ENCODE peak calls at places on chromosomes 16 and 17, in six cellular contexts. One of them, this sample, is unnamed.
A peak's percentile ranks its signal among the peaks of the same experiment; 100 is the strongest.

GRCh38 chr17:16521070-16521727 is 29.2 kb upstream of the LRRC75A start:
- DNase-seq in non-pigmented ciliary epithelial cell: peak; percentile 58
- DNase-seq in CD8-positive, alpha-beta memory T cell: peak; percentile 59
- DNase-seq in esophagus squamous epithelium: no peak
- DNase-seq in adrenal gland: peak; percentile 84
- DNase-seq in HAP-1: peak; percentile 84
- DNase-seq in this sample: no peak

GRCh38 chr16:81523387-81524115 is 78.9 kb downstream of the CMIP start:
- DNase-seq in non-pigmented ciliary epithelial cell: peak; percentile 30
- DNase-seq in CD8-positive, alpha-beta memory T cell: peak; percentile 14
- DNase-seq in esophagus squamous epithelium: no peak
- DNase-seq in adrenal gland: peak; percentile 94
- DNase-seq in HAP-1: no peak
- DNase-seq in this sample: no peak

GRCh38 chr17:12301551-12301950 is 280.9 kb downstream of the MAP2K4 start:
- DNase-seq in non-pigmented ciliary epithelial cell: no peak
- DNase-seq in CD8-positive, alpha-beta memory T cell: no peak
- DNase-seq in esophagus squamous epithelium: no peak
- DNase-seq in adrenal gland: no peak
- DNase-seq in HAP-1: no peak
- DNase-seq in this sample: no peak

GRCh38 chr17:20206068-20206467 is 196.9 kb downstream of the SPECC1 start:
- DNase-seq in non-pigmented ciliary epithelial cell: no peak
- DNase-seq in CD8-positive, alpha-beta memory T cell: no peak
- DNase-seq in esophagus squamous epithelium: no peak
- DNase-seq in adrenal gland: no peak
- DNase-seq in HAP-1: no peak
- DNase-seq in this sample: no peak

GRCh38 chr16:85265161-85265784 is 153.0 kb upstream of the CIBAR2 start:
- DNase-seq in non-pigmented ciliary epithelial cell: no peak
- DNase-seq in CD8-positive, alpha-beta memory T cell: no peak
- DNase-seq in esophagus squamous epithelium: no peak
- DNase-seq in adrenal gland: peak; percentile 54
- DNase-seq in HAP-1: no peak
- DNase-seq in this sample: no peak

GRCh38 chr17:2980904-2981246 is 82.5 kb downstream of the OR1D5 start:
- DNase-seq in non-pigmented ciliary epithelial cell: no peak
- DNase-seq in CD8-positive, alpha-beta memory T cell: no peak
- DNase-seq in esophagus squamous epithelium: no peak
- DNase-seq in adrenal gland: no peak
- DNase-seq in HAP-1: no peak
- DNase-seq in this sample: no peak

GRCh38 chr17:31388770-31389672 is 2.5 kb upstream of the RAB11FIP4 start:
- DNase-seq in non-pigmented ciliary epithelial cell: no peak
- DNase-seq in CD8-positive, alpha-beta memory T cell: peak; percentile 21
- DNase-seq in esophagus squamous epithelium: no peak
- DNase-seq in adrenal gland: no peak
- DNase-seq in HAP-1: no peak
- DNase-seq in this sample: no peak

GRCh38 chr16:35730251-35730650 is 2270.8 kb downstream of the TP53TG3F start:
- DNase-seq in non-pigmented ciliary epithelial cell: no peak
- DNase-seq in CD8-positive, alpha-beta memory T cell: no peak
- DNase-seq in esophagus squamous epithelium: no peak
- DNase-seq in adrenal gland: no peak
- DNase-seq in HAP-1: no peak
- DNase-seq in this sample: no peak

GRCh38 chr17:33200587-33200986 is 92.5 kb downstream of the ASIC2 start:
- DNase-seq in non-pigmented ciliary epithelial cell: no peak
- DNase-seq in CD8-positive, alpha-beta memory T cell: no peak
- DNase-seq in esophagus squamous epithelium: no peak
- DNase-seq in adrenal gland: no peak
- DNase-seq in HAP-1: no peak
- DNase-seq in this sample: no peak

GRCh38 chr17:62703269-62703775 is 75.9 kb downstream of the MRC2 start:
- DNase-seq in non-pigmented ciliary epithelial cell: no peak
- DNase-seq in CD8-positive, alpha-beta memory T cell: no peak
- DNase-seq in esophagus squamous epithelium: no peak
- DNase-seq in adrenal gland: no peak
- DNase-seq in HAP-1: no peak
- DNase-seq in this sample: no peak

GRCh38 chr17:78665952-78666920 is 89.0 kb upstream of the DNAH17 start:
- DNase-seq in non-pigmented ciliary epithelial cell: no peak
- DNase-seq in CD8-positive, alpha-beta memory T cell: peak; percentile 45
- DNase-seq in esophagus squamous epithelium: no peak
- DNase-seq in adrenal gland: peak; percentile 79
- DNase-seq in HAP-1: no peak
- DNase-seq in this sample: no peak

GRCh38 chr17:13638855-13639458 is 37.2 kb upstream of the HS3ST3A1 start:
- DNase-seq in non-pigmented ciliary epithelial cell: no peak
- DNase-seq in CD8-positive, alpha-beta memory T cell: no peak
- DNase-seq in esophagus squamous epithelium: no peak
- DNase-seq in adrenal gland: no peak
- DNase-seq in HAP-1: no peak
- DNase-seq in this sample: no peak

GRCh38 chr17:43660816-43661493 is 767 bp downstream of the MEOX1 start:
- DNase-seq in non-pigmented ciliary epithelial cell: no peak
- DNase-seq in CD8-positive, alpha-beta memory T cell: no peak
- DNase-seq in esophagus squamous epithelium: no peak
- DNase-seq in adrenal gland: no peak
- DNase-seq in HAP-1: no peak
- DNase-seq in this sample: no peak

GRCh38 chr17:6488008-6488539 is 43.8 kb downstream of the PIMREG start:
- DNase-seq in non-pigmented ciliary epithelial cell: no peak
- DNase-seq in CD8-positive, alpha-beta memory T cell: no peak
- DNase-seq in esophagus squamous epithelium: no peak
- DNase-seq in adrenal gland: no peak
- DNase-seq in HAP-1: no peak
- DNase-seq in this sample: no peak

GRCh38 chr17:79057727-79058400 is 16.8 kb upstream of the ENGASE start:
- DNase-seq in non-pigmented ciliary epithelial cell: no peak
- DNase-seq in CD8-positive, alpha-beta memory T cell: no peak
- DNase-seq in esophagus squamous epithelium: no peak
- DNase-seq in adrenal gland: peak; percentile 5
- DNase-seq in HAP-1: no peak
- DNase-seq in this sample: no peak

GRCh38 chr16:75246504-75247205 is 4.8 kb downstream of the BCAR1 start:
- DNase-seq in non-pigmented ciliary epithelial cell: peak; percentile 55
- DNase-seq in CD8-positive, alpha-beta memory T cell: no peak
- DNase-seq in esophagus squamous epithelium: no peak
- DNase-seq in adrenal gland: no peak
- DNase-seq in HAP-1: no peak
- DNase-seq in this sample: no peak

GRCh38 chr16:68644715-68645493 is at the start of gene CDH3:
- DNase-seq in non-pigmented ciliary epithelial cell: no peak
- DNase-seq in CD8-positive, alpha-beta memory T cell: peak; percentile 13
- DNase-seq in esophagus squamous epithelium: no peak
- DNase-seq in adrenal gland: peak; percentile 22
- DNase-seq in HAP-1: peak; percentile 27
- DNase-seq in this sample: no peak

GRCh38 chr17:40084477-40084876 is 15.9 kb downstream of the NR1D1 start:
- DNase-seq in non-pigmented ciliary epithelial cell: no peak
- DNase-seq in CD8-positive, alpha-beta memory T cell: no peak
- DNase-seq in esophagus squamous epithelium: no peak
- DNase-seq in adrenal gland: no peak
- DNase-seq in HAP-1: no peak
- DNase-seq in this sample: no peak

GRCh38 chr16:75550211-75550662 is 5.8 kb downstream of the TMEM231 start:
- DNase-seq in non-pigmented ciliary epithelial cell: peak; percentile 40
- DNase-seq in CD8-positive, alpha-beta memory T cell: peak; percentile 6
- DNase-seq in esophagus squamous epithelium: no peak
- DNase-seq in adrenal gland: peak; percentile 33
- DNase-seq in HAP-1: no peak
- DNase-seq in this sample: peak; percentile 80

GRCh38 chr17:1413281-1413791 is 13.3 kb upstream of the YWHAE start:
- DNase-seq in non-pigmented ciliary epithelial cell: peak; percentile 45
- DNase-seq in CD8-positive, alpha-beta memory T cell: no peak
- DNase-seq in esophagus squamous epithelium: no peak
- DNase-seq in adrenal gland: peak; percentile 92
- DNase-seq in HAP-1: no peak
- DNase-seq in this sample: no peak

GRCh38 chr16:64225696-64226095 is 896.2 kb downstream of the CDH11 start:
- DNase-seq in non-pigmented ciliary epithelial cell: no peak
- DNase-seq in CD8-positive, alpha-beta memory T cell: no peak
- DNase-seq in esophagus squamous epithelium: no peak
- DNase-seq in adrenal gland: no peak
- DNase-seq in HAP-1: no peak
- DNase-seq in this sample: no peak

GRCh38 chr16:81745704-81746558 is 33.2 kb upstream of the PLCG2 start:
- DNase-seq in non-pigmented ciliary epithelial cell: no peak
- DNase-seq in CD8-positive, alpha-beta memory T cell: peak; percentile 63
- DNase-seq in esophagus squamous epithelium: peak; percentile 18
- DNase-seq in adrenal gland: peak; percentile 47
- DNase-seq in HAP-1: peak; percentile 52
- DNase-seq in this sample: no peak

GRCh38 chr17:81923302-81924260 is 4.0 kb downstream of the MAFG start:
- DNase-seq in non-pigmented ciliary epithelial cell: no peak
- DNase-seq in CD8-positive, alpha-beta memory T cell: no peak
- DNase-seq in esophagus squamous epithelium: no peak
- DNase-seq in adrenal gland: peak; percentile 90
- DNase-seq in HAP-1: no peak
- DNase-seq in this sample: no peak

GRCh38 chr17:50355336-50355700 is 9.4 kb downstream of the XYLT2 start:
- DNase-seq in non-pigmented ciliary epithelial cell: no peak
- DNase-seq in CD8-positive, alpha-beta memory T cell: no peak
- DNase-seq in esophagus squamous epithelium: no peak
- DNase-seq in adrenal gland: no peak
- DNase-seq in HAP-1: no peak
- DNase-seq in this sample: no peak

GRCh38 chr17:4541328-4542002 is 13.7 kb downstream of the MYBBP1A start:
- DNase-seq in non-pigmented ciliary epithelial cell: no peak
- DNase-seq in CD8-positive, alpha-beta memory T cell: no peak
- DNase-seq in esophagus squamous epithelium: no peak
- DNase-seq in adrenal gland: no peak
- DNase-seq in HAP-1: no peak
- DNase-seq in this sample: no peak

GRCh38 chr17:41519501-41520224 is 973 bp upstream of the KRT15 start:
- DNase-seq in non-pigmented ciliary epithelial cell: no peak
- DNase-seq in CD8-positive, alpha-beta memory T cell: no peak
- DNase-seq in esophagus squamous epithelium: no peak
- DNase-seq in adrenal gland: no peak
- DNase-seq in HAP-1: no peak
- DNase-seq in this sample: no peak

GRCh38 chr17:71023631-71024030 is 854.3 kb downstream of the KCNJ2 start:
- DNase-seq in non-pigmented ciliary epithelial cell: no peak
- DNase-seq in CD8-positive, alpha-beta memory T cell: no peak
- DNase-seq in esophagus squamous epithelium: no peak
- DNase-seq in adrenal gland: no peak
- DNase-seq in HAP-1: no peak
- DNase-seq in this sample: no peak

GRCh38 chr17:15169676-15170075 is 95.5 kb downstream of the PMP22 start:
- DNase-seq in non-pigmented ciliary epithelial cell: peak; percentile 31
- DNase-seq in CD8-positive, alpha-beta memory T cell: no peak
- DNase-seq in esophagus squamous epithelium: no peak
- DNase-seq in adrenal gland: no peak
- DNase-seq in HAP-1: no peak
- DNase-seq in this sample: no peak

GRCh38 chr17:58501451-58501850 is 13.0 kb downstream of the MTMR4 start:
- DNase-seq in non-pigmented ciliary epithelial cell: no peak
- DNase-seq in CD8-positive, alpha-beta memory T cell: no peak
- DNase-seq in esophagus squamous epithelium: no peak
- DNase-seq in adrenal gland: no peak
- DNase-seq in HAP-1: no peak
- DNase-seq in this sample: no peak

GRCh38 chr17:1711804-1712203 is 1.6 kb upstream of the TLCD2 start:
- DNase-seq in non-pigmented ciliary epithelial cell: no peak
- DNase-seq in CD8-positive, alpha-beta memory T cell: no peak
- DNase-seq in esophagus squamous epithelium: no peak
- DNase-seq in adrenal gland: no peak
- DNase-seq in HAP-1: no peak
- DNase-seq in this sample: no peak

GRCh38 chr17:17042851-17043667 is 802 bp downstream of the MPRIP start:
- DNase-seq in non-pigmented ciliary epithelial cell: no peak
- DNase-seq in CD8-positive, alpha-beta memory T cell: no peak
- DNase-seq in esophagus squamous epithelium: no peak
- DNase-seq in adrenal gland: peak; percentile 47
- DNase-seq in HAP-1: no peak
- DNase-seq in this sample: no peak

GRCh38 chr16:3510410-3510809 is 9.6 kb downstream of the CLUAP1 start:
- DNase-seq in non-pigmented ciliary epithelial cell: no peak
- DNase-seq in CD8-positive, alpha-beta memory T cell: no peak
- DNase-seq in esophagus squamous epithelium: no peak
- DNase-seq in adrenal gland: peak; percentile 9
- DNase-seq in HAP-1: no peak
- DNase-seq in this sample: no peak

GRCh38 chr16:50547944-50548658 is at the start of gene NKD1:
- DNase-seq in non-pigmented ciliary epithelial cell: no peak
- DNase-seq in CD8-positive, alpha-beta memory T cell: peak; percentile 69
- DNase-seq in esophagus squamous epithelium: no peak
- DNase-seq in adrenal gland: peak; percentile 64
- DNase-seq in HAP-1: peak; percentile 47
- DNase-seq in this sample: no peak

GRCh38 chr16:72787130-72787518 is 260.8 kb downstream of the ZFHX3 start:
- DNase-seq in non-pigmented ciliary epithelial cell: no peak
- DNase-seq in CD8-positive, alpha-beta memory T cell: no peak
- DNase-seq in esophagus squamous epithelium: no peak
- DNase-seq in adrenal gland: no peak
- DNase-seq in HAP-1: no peak
- DNase-seq in this sample: no peak

GRCh38 chr17:64403881-64404460 is 13.3 kb upstream of the PECAM1 start:
- DNase-seq in non-pigmented ciliary epithelial cell: no peak
- DNase-seq in CD8-positive, alpha-beta memory T cell: no peak
- DNase-seq in esophagus squamous epithelium: no peak
- DNase-seq in adrenal gland: peak; percentile 65
- DNase-seq in HAP-1: no peak
- DNase-seq in this sample: no peak

GRCh38 chr17:56213031-56213430 is 59.8 kb downstream of the ANKFN1 start:
- DNase-seq in non-pigmented ciliary epithelial cell: no peak
- DNase-seq in CD8-positive, alpha-beta memory T cell: no peak
- DNase-seq in esophagus squamous epithelium: no peak
- DNase-seq in adrenal gland: no peak
- DNase-seq in HAP-1: no peak
- DNase-seq in this sample: no peak

GRCh38 chr16:57513371-57514102 is 22.8 kb downstream of the CCDC102A start:
- DNase-seq in non-pigmented ciliary epithelial cell: no peak
- DNase-seq in CD8-positive, alpha-beta memory T cell: no peak
- DNase-seq in esophagus squamous epithelium: no peak
- DNase-seq in adrenal gland: no peak
- DNase-seq in HAP-1: peak; percentile 23
- DNase-seq in this sample: no peak

This sample was measured in cerebellar nuclear complex.